ENCODE peak calls at places on chromosomes 12 and 14, in five cellular contexts. I is activated naive CD4-positive, alpha-beta T cell treated with anti-CD3 and anti-CD28 coated beads for 36 hours; Q is stimulated activated CD4-positive, alpha-beta T cell treated with anti-CD3 and anti-CD28 coated beads, Interleukin-4, amount 100 ng/mL, for 48 hours; M is hypothalamus; T is T-helper 2 cell. H is an unnamed sample.

GRCh38 chr14:96217381-96217913 is 12.8 kb downstream of the BDKRB2 start:
- DNase-seq in I (no peak), T (no peak), M (no peak), Q (no peak), H (no peak)

GRCh38 chr12:80041691-80042090 is 57.6 kb upstream of the OTOGL start:
- DNase-seq in T (no peak), I (no peak), Q (no peak), M (no peak), H (no peak)

GRCh38 chr12:2641761-2642160 is 153.0 kb upstream of the FKBP4 start:
- DNase-seq in Q (no peak), T (no peak), M (no peak), I (no peak), H (no peak)

GRCh38 chr12:65695077-65695865 is 129.0 kb upstream of the HMGA2 start:
- DNase-seq in T (no peak), Q (no peak), M (no peak), I (no peak), H (no peak)

GRCh38 chr12:108004368-108004767 is 124.7 kb upstream of the WSCD2 start:
- DNase-seq in T (no peak), Q (no peak), M (no peak), I (no peak), H (peak; percentile 28)

GRCh38 chr12:121762269-121762668 is 31.2 kb downstream of the RHOF start:
- DNase-seq in Q (no peak), T (no peak), I (no peak), M (no peak), H (no peak)

GRCh38 chr12:75444444-75445136 is 36.0 kb upstream of the GLIPR1 start:
- DNase-seq in Q (no peak), I (no peak), M (no peak), T (no peak), H (no peak)

GRCh38 chr12:106358410-106359241 is 1.1 kb downstream of the POLR3B start:
- DNase-seq in T (no peak), Q (no peak), I (no peak), M (no peak), H (no peak)

GRCh38 chr14:61472025-61472672 is 150.8 kb downstream of the PRKCH start:
- DNase-seq in Q (no peak), T (peak; percentile 84), M (no peak), I (peak; percentile 77), H (no peak)

GRCh38 chr12:11075642-11076041 is 13.5 kb upstream of the TAS2R46 start:
- DNase-seq in M (no peak), Q (no peak), T (peak; percentile 31), I (no peak), H (no peak)

GRCh38 chr14:102264775-102265174 is 40.2 kb downstream of the MOK start:
- DNase-seq in Q (no peak), T (no peak), I (no peak), M (no peak), H (no peak)

GRCh38 chr12:12992418-12993175 is 7.5 kb downstream of the HEBP1 start:
- DNase-seq in I (no peak), T (no peak), M (no peak), Q (no peak), H (no peak)

GRCh38 chr12:93139028-93139665 is 210.1 kb upstream of the EEA1 start:
- DNase-seq in I (no peak), T (no peak), Q (no peak), M (no peak), H (no peak)

GRCh38 chr14:70188608-70189540 is at the start of gene SLC8A3:
- DNase-seq in M (no peak), I (peak; percentile 72), Q (no peak), T (peak; percentile 23), H (peak; percentile 64)

GRCh38 chr14:63647696-63648410 is 6.2 kb upstream of the WDR89 start:
- DNase-seq in M (no peak), T (no peak), Q (no peak), I (no peak), H (no peak)

GRCh38 chr12:4483885-4484823 is 38.5 kb upstream of the FGF6 start:
- DNase-seq in Q (no peak), I (no peak), T (no peak), M (no peak), H (peak; percentile 8)

GRCh38 chr14:30808576-30808975 is 65.8 kb upstream of the COCH start:
- DNase-seq in Q (no peak), I (no peak), T (no peak), M (no peak), H (no peak)

GRCh38 chr14:93173943-93174395 is 10.7 kb downstream of the MOAP1 start:
- DNase-seq in Q (no peak), T (no peak), I (no peak), M (no peak), H (no peak)

GRCh38 chr14:104171948-104172347 is 33.6 kb downstream of the KIF26A start:
- DNase-seq in M (no peak), I (no peak), Q (no peak), T (no peak), H (no peak)

GRCh38 chr12:72673853-72674252 is 401.7 kb downstream of the TRHDE start:
- DNase-seq in I (no peak), T (no peak), M (no peak), Q (no peak), H (no peak)

GRCh38 chr12:71797506-71797905 is 42.1 kb upstream of the TBC1D15 start:
- DNase-seq in I (no peak), M (no peak), Q (no peak), T (no peak), H (no peak)

GRCh38 chr12:47946413-47947107 is 16.8 kb upstream of the TMEM106C start:
- DNase-seq in Q (no peak), I (no peak), T (no peak), M (no peak), H (no peak)

GRCh38 chr12:92827836-92828431 is 101.2 kb downstream of the EEA1 start:
- DNase-seq in M (no peak), Q (peak; percentile 12), I (peak; percentile 56), T (peak; percentile 68), H (no peak)

GRCh38 chr12:130878193-130879185 is 6.6 kb downstream of the RAN start:
- DNase-seq in I (no peak), M (no peak), Q (no peak), T (no peak), H (no peak)